ENCODE peak calls at places on chromosomes 11 and 22, in seven cellular contexts. Q, A, I, L, N, P and C are unnamed samples.

GRCh38 chr11:69215216-69215615 is 59.5 kb downstream of the SMIM38 start:
- DNase-seq in Q (no peak), A (no peak), I (no peak), L (no peak), N (no peak), P (no peak), C (no peak)

GRCh38 chr11:75735181-75735845 is 17.7 kb downstream of the MOGAT2 start:
- DNase-seq in Q (no peak), A (no peak), I (no peak), L (no peak), N (no peak), P (no peak), C (no peak)

GRCh38 chr22:37421468-37421877 is 5.8 kb downstream of the ELFN2 start:
- DNase-seq in Q (no peak), A (no peak), I (no peak), L (no peak), N (no peak), P (no peak), C (no peak)

GRCh38 chr11:106031210-106031845 is 9.3 kb upstream of the MSANTD4 start:
- DNase-seq in Q (no peak), A (no peak), I (no peak), L (no peak), N (no peak), P (no peak), C (no peak)

GRCh38 chr11:65855927-65856363 is 2.0 kb downstream of the CFL1 start:
- DNase-seq in Q (peak), A (no peak), I (no peak), L (no peak), N (no peak), P (no peak), C (no peak)

GRCh38 chr22:28773461-28773867 is 969 bp downstream of the CCDC117 start:
- DNase-seq in Q (no peak), A (no peak), I (no peak), L (peak), N (no peak), P (no peak), C (no peak)

GRCh38 chr11:35721576-35722341 is 59.2 kb downstream of the TRIM44 start:
- DNase-seq in Q (no peak), A (no peak), I (no peak), L (no peak), N (no peak), P (no peak), C (no peak)

GRCh38 chr11:75454987-75455386 is 22.0 kb upstream of the KLHL35 start:
- DNase-seq in Q (no peak), A (no peak), I (no peak), L (no peak), N (no peak), P (peak), C (no peak)

GRCh38 chr22:40009231-40009769 is 14.5 kb downstream of the FAM83F start:
- DNase-seq in Q (no peak), A (no peak), I (no peak), L (no peak), N (no peak), P (peak), C (no peak)

GRCh38 chr11:88301478-88302140 is 35.9 kb downstream of the CTSC start:
- DNase-seq in Q (no peak), A (no peak), I (no peak), L (peak), N (no peak), P (no peak), C (no peak)

GRCh38 chr11:20719821-20720220 is 50.4 kb downstream of the NELL1 start:
- DNase-seq in Q (no peak), A (no peak), I (no peak), L (no peak), N (no peak), P (no peak), C (no peak)

GRCh38 chr22:29078036-29078868 is 5.4 kb downstream of the KREMEN1 start:
- DNase-seq in Q (no peak), A (no peak), I (no peak), L (no peak), N (no peak), P (no peak), C (no peak)

GRCh38 chr11:85737738-85738137 is 51.7 kb upstream of the CCDC89 start:
- DNase-seq in Q (peak), A (no peak), I (no peak), L (no peak), N (no peak), P (no peak), C (no peak)

GRCh38 chr11:46381046-46381835 is at the start of gene MDK:
- DNase-seq in Q (no peak), A (no peak), I (no peak), L (peak), N (no peak), P (peak), C (no peak)

GRCh38 chr22:36359172-36359973 is 28.4 kb downstream of the MYH9 start:
- DNase-seq in Q (no peak), A (no peak), I (no peak), L (no peak), N (no peak), P (peak), C (no peak)

GRCh38 chr11:27387362-27387761 is 24.3 kb upstream of the CCDC34 start:
- DNase-seq in Q (no peak), A (no peak), I (no peak), L (no peak), N (no peak), P (no peak), C (no peak)

GRCh38 chr22:24096401-24097115 is 84.7 kb upstream of the SUSD2 start:
- DNase-seq in Q (no peak), A (no peak), I (no peak), L (no peak), N (no peak), P (no peak), C (no peak)

GRCh38 chr11:35138949-35139881 is at the start of gene CD44:
- DNase-seq in Q (peak), A (peak), I (peak), L (peak), N (peak), P (no peak), C (no peak)

GRCh38 chr11:62044639-62045121 is 77.2 kb upstream of the FTH1 start:
- DNase-seq in Q (no peak), A (no peak), I (no peak), L (no peak), N (no peak), P (no peak), C (peak)

GRCh38 chr11:2580444-2581050 is 119.2 kb downstream of the KCNQ1OT1 start:
- DNase-seq in Q (no peak), A (no peak), I (no peak), L (no peak), N (no peak), P (no peak), C (no peak)

GRCh38 chr11:2519879-2520735 is 75.3 kb downstream of the KCNQ1 start:
- DNase-seq in Q (no peak), A (no peak), I (no peak), L (no peak), N (no peak), P (no peak), C (no peak)

GRCh38 chr11:103961010-103961409 is 75.4 kb upstream of the DDI1 start:
- DNase-seq in Q (no peak), A (no peak), I (no peak), L (no peak), N (no peak), P (no peak), C (no peak)

GRCh38 chr11:57491371-57492061 is 24.0 kb downstream of the SLC43A1 start:
- DNase-seq in Q (peak), A (no peak), I (peak), L (peak), N (no peak), P (no peak), C (no peak)

GRCh38 chr11:130194241-130195023 is 34.9 kb downstream of the ST14 start:
- DNase-seq in Q (no peak), A (no peak), I (no peak), L (no peak), N (no peak), P (no peak), C (no peak)

GRCh38 chr11:22302368-22302767 is 35.8 kb upstream of the SLC17A6 start:
- DNase-seq in Q (no peak), A (no peak), I (no peak), L (no peak), N (no peak), P (no peak), C (no peak)

GRCh38 chr11:59403546-59403945 is 22.7 kb downstream of the OR5A2 start:
- DNase-seq in Q (no peak), A (no peak), I (no peak), L (no peak), N (no peak), P (no peak), C (no peak)

GRCh38 chr22:23305922-23306374 is 125.6 kb downstream of the BCR start:
- DNase-seq in Q (no peak), A (peak), I (no peak), L (no peak), N (no peak), P (peak), C (peak)

GRCh38 chr11:30719420-30719819 is 133.3 kb upstream of the MPPED2 start:
- DNase-seq in Q (no peak), A (no peak), I (no peak), L (no peak), N (no peak), P (no peak), C (no peak)